ENCODE peak calls at places on chromosome 7, in eight cellular contexts. One of them, this sample, is unnamed.
A peak's percentile ranks its signal among the peaks of the same experiment; 100 is the strongest.

GRCh38 chr7:94253696-94254095 is 141.0 kb upstream of the COL1A2 start:
- ATAC-seq in A549: no peak
- ATAC-seq in psoas muscle: no peak
- ATAC-seq in IMR-90: no peak
- ATAC-seq in left lung: no peak
- ATAC-seq in CD4-positive, CD25-positive, alpha-beta regulatory T cell: no peak
- ATAC-seq in natural killer cell: no peak
- ATAC-seq in activated naive CD8-positive, alpha-beta T cell treated with anti-CD3 and anti-CD28 coated beads, Interleukin-2, amount 50 U/mL, for 24 hours: no peak
- ATAC-seq in this sample: peak; percentile 75

GRCh38 chr7:135286876-135287275 is 53.2 kb downstream of the STRA8 start:
- ATAC-seq in A549: no peak
- ATAC-seq in psoas muscle: no peak
- ATAC-seq in IMR-90: no peak
- ATAC-seq in left lung: no peak
- ATAC-seq in CD4-positive, CD25-positive, alpha-beta regulatory T cell: peak; percentile 26
- ATAC-seq in natural killer cell: no peak
- ATAC-seq in activated naive CD8-positive, alpha-beta T cell treated with anti-CD3 and anti-CD28 coated beads, Interleukin-2, amount 50 U/mL, for 24 hours: no peak
- ATAC-seq in this sample: peak; percentile 5

GRCh38 chr7:145339319-145339718 is 503.5 kb upstream of the TPK1 start:
- ATAC-seq in A549: no peak
- ATAC-seq in psoas muscle: no peak
- ATAC-seq in IMR-90: no peak
- ATAC-seq in left lung: no peak
- ATAC-seq in CD4-positive, CD25-positive, alpha-beta regulatory T cell: no peak
- ATAC-seq in natural killer cell: no peak
- ATAC-seq in activated naive CD8-positive, alpha-beta T cell treated with anti-CD3 and anti-CD28 coated beads, Interleukin-2, amount 50 U/mL, for 24 hours: no peak
- ATAC-seq in this sample: no peak

GRCh38 chr7:14978687-14979086 is 76.1 kb upstream of the DGKB start:
- ATAC-seq in A549: no peak
- ATAC-seq in psoas muscle: no peak
- ATAC-seq in IMR-90: no peak
- ATAC-seq in left lung: no peak
- ATAC-seq in CD4-positive, CD25-positive, alpha-beta regulatory T cell: no peak
- ATAC-seq in natural killer cell: no peak
- ATAC-seq in activated naive CD8-positive, alpha-beta T cell treated with anti-CD3 and anti-CD28 coated beads, Interleukin-2, amount 50 U/mL, for 24 hours: no peak
- ATAC-seq in this sample: no peak

GRCh38 chr7:95526128-95526738 is 40.5 kb downstream of the ASB4 start:
- ATAC-seq in A549: no peak
- ATAC-seq in psoas muscle: no peak
- ATAC-seq in IMR-90: no peak
- ATAC-seq in left lung: no peak
- ATAC-seq in CD4-positive, CD25-positive, alpha-beta regulatory T cell: no peak
- ATAC-seq in natural killer cell: no peak
- ATAC-seq in activated naive CD8-positive, alpha-beta T cell treated with anti-CD3 and anti-CD28 coated beads, Interleukin-2, amount 50 U/mL, for 24 hours: no peak
- ATAC-seq in this sample: no peak

GRCh38 chr7:143318661-143319060 is 2.8 kb downstream of the CLCN1 start:
- ATAC-seq in A549: no peak
- ATAC-seq in psoas muscle: peak; percentile 79
- ATAC-seq in IMR-90: peak; percentile 77
- ATAC-seq in left lung: peak; percentile 42
- ATAC-seq in CD4-positive, CD25-positive, alpha-beta regulatory T cell: no peak
- ATAC-seq in natural killer cell: no peak
- ATAC-seq in activated naive CD8-positive, alpha-beta T cell treated with anti-CD3 and anti-CD28 coated beads, Interleukin-2, amount 50 U/mL, for 24 hours: no peak
- ATAC-seq in this sample: no peak

GRCh38 chr7:101984997-101985645 is 167.7 kb downstream of the CUX1 start:
- ATAC-seq in A549: no peak
- ATAC-seq in psoas muscle: peak; percentile 48
- ATAC-seq in IMR-90: no peak
- ATAC-seq in left lung: no peak
- ATAC-seq in CD4-positive, CD25-positive, alpha-beta regulatory T cell: no peak
- ATAC-seq in natural killer cell: no peak
- ATAC-seq in activated naive CD8-positive, alpha-beta T cell treated with anti-CD3 and anti-CD28 coated beads, Interleukin-2, amount 50 U/mL, for 24 hours: no peak
- ATAC-seq in this sample: no peak

GRCh38 chr7:34155225-34155908 is 250.0 kb downstream of the BMPER start:
- ATAC-seq in A549: peak; percentile 68
- ATAC-seq in psoas muscle: peak; percentile 84
- ATAC-seq in IMR-90: peak; percentile 79
- ATAC-seq in left lung: peak; percentile 62
- ATAC-seq in CD4-positive, CD25-positive, alpha-beta regulatory T cell: no peak
- ATAC-seq in natural killer cell: no peak
- ATAC-seq in activated naive CD8-positive, alpha-beta T cell treated with anti-CD3 and anti-CD28 coated beads, Interleukin-2, amount 50 U/mL, for 24 hours: no peak
- ATAC-seq in this sample: no peak

GRCh38 chr7:119949053-119949452 is 323.9 kb upstream of the KCND2 start:
- ATAC-seq in A549: no peak
- ATAC-seq in psoas muscle: no peak
- ATAC-seq in IMR-90: no peak
- ATAC-seq in left lung: no peak
- ATAC-seq in CD4-positive, CD25-positive, alpha-beta regulatory T cell: no peak
- ATAC-seq in natural killer cell: no peak
- ATAC-seq in activated naive CD8-positive, alpha-beta T cell treated with anti-CD3 and anti-CD28 coated beads, Interleukin-2, amount 50 U/mL, for 24 hours: no peak
- ATAC-seq in this sample: no peak

GRCh38 chr7:116251675-116252074 is 41.3 kb downstream of the TES start:
- ATAC-seq in A549: no peak
- ATAC-seq in psoas muscle: peak; percentile 40
- ATAC-seq in IMR-90: no peak
- ATAC-seq in left lung: no peak
- ATAC-seq in CD4-positive, CD25-positive, alpha-beta regulatory T cell: no peak
- ATAC-seq in natural killer cell: peak; percentile 12
- ATAC-seq in activated naive CD8-positive, alpha-beta T cell treated with anti-CD3 and anti-CD28 coated beads, Interleukin-2, amount 50 U/mL, for 24 hours: no peak
- ATAC-seq in this sample: no peak

GRCh38 chr7:2433713-2434550 is 30.5 kb downstream of the CHST12 start:
- ATAC-seq in A549: no peak
- ATAC-seq in psoas muscle: no peak
- ATAC-seq in IMR-90: no peak
- ATAC-seq in left lung: peak; percentile 84
- ATAC-seq in CD4-positive, CD25-positive, alpha-beta regulatory T cell: no peak
- ATAC-seq in natural killer cell: no peak
- ATAC-seq in activated naive CD8-positive, alpha-beta T cell treated with anti-CD3 and anti-CD28 coated beads, Interleukin-2, amount 50 U/mL, for 24 hours: no peak
- ATAC-seq in this sample: no peak

GRCh38 chr7:158067219-158067930 is 520.2 kb downstream of the PTPRN2 start:
- ATAC-seq in A549: no peak
- ATAC-seq in psoas muscle: no peak
- ATAC-seq in IMR-90: no peak
- ATAC-seq in left lung: no peak
- ATAC-seq in CD4-positive, CD25-positive, alpha-beta regulatory T cell: no peak
- ATAC-seq in natural killer cell: no peak
- ATAC-seq in activated naive CD8-positive, alpha-beta T cell treated with anti-CD3 and anti-CD28 coated beads, Interleukin-2, amount 50 U/mL, for 24 hours: no peak
- ATAC-seq in this sample: peak; percentile 48

GRCh38 chr7:116560021-116560970 is 35.5 kb downstream of the CAV1 start:
- ATAC-seq in A549: peak; percentile 23
- ATAC-seq in psoas muscle: no peak
- ATAC-seq in IMR-90: no peak
- ATAC-seq in left lung: no peak
- ATAC-seq in CD4-positive, CD25-positive, alpha-beta regulatory T cell: no peak
- ATAC-seq in natural killer cell: no peak
- ATAC-seq in activated naive CD8-positive, alpha-beta T cell treated with anti-CD3 and anti-CD28 coated beads, Interleukin-2, amount 50 U/mL, for 24 hours: no peak
- ATAC-seq in this sample: no peak

GRCh38 chr7:134365341-134366054 is 48.8 kb upstream of the SLC35B4 start:
- ATAC-seq in A549: peak; percentile 68
- ATAC-seq in psoas muscle: no peak
- ATAC-seq in IMR-90: peak; percentile 43
- ATAC-seq in left lung: no peak
- ATAC-seq in CD4-positive, CD25-positive, alpha-beta regulatory T cell: no peak
- ATAC-seq in natural killer cell: no peak
- ATAC-seq in activated naive CD8-positive, alpha-beta T cell treated with anti-CD3 and anti-CD28 coated beads, Interleukin-2, amount 50 U/mL, for 24 hours: no peak
- ATAC-seq in this sample: no peak

GRCh38 chr7:51328351-51328801 is 11.8 kb upstream of the COBL start:
- ATAC-seq in A549: no peak
- ATAC-seq in psoas muscle: no peak
- ATAC-seq in IMR-90: no peak
- ATAC-seq in left lung: no peak
- ATAC-seq in CD4-positive, CD25-positive, alpha-beta regulatory T cell: no peak
- ATAC-seq in natural killer cell: no peak
- ATAC-seq in activated naive CD8-positive, alpha-beta T cell treated with anti-CD3 and anti-CD28 coated beads, Interleukin-2, amount 50 U/mL, for 24 hours: no peak
- ATAC-seq in this sample: no peak

GRCh38 chr7:17095001-17095574 is 203.4 kb upstream of the AHR start:
- ATAC-seq in A549: no peak
- ATAC-seq in psoas muscle: no peak
- ATAC-seq in IMR-90: no peak
- ATAC-seq in left lung: no peak
- ATAC-seq in CD4-positive, CD25-positive, alpha-beta regulatory T cell: no peak
- ATAC-seq in natural killer cell: peak; percentile 52
- ATAC-seq in activated naive CD8-positive, alpha-beta T cell treated with anti-CD3 and anti-CD28 coated beads, Interleukin-2, amount 50 U/mL, for 24 hours: no peak
- ATAC-seq in this sample: no peak

GRCh38 chr7:40700653-40701475 is 566.1 kb downstream of the SUGCT start:
- ATAC-seq in A549: no peak
- ATAC-seq in psoas muscle: no peak
- ATAC-seq in IMR-90: no peak
- ATAC-seq in left lung: no peak
- ATAC-seq in CD4-positive, CD25-positive, alpha-beta regulatory T cell: no peak
- ATAC-seq in natural killer cell: no peak
- ATAC-seq in activated naive CD8-positive, alpha-beta T cell treated with anti-CD3 and anti-CD28 coated beads, Interleukin-2, amount 50 U/mL, for 24 hours: peak; percentile 69
- ATAC-seq in this sample: no peak

GRCh38 chr7:127383123-127383835 is 9.2 kb downstream of the ZNF800 start:
- ATAC-seq in A549: peak; percentile 83
- ATAC-seq in psoas muscle: peak; percentile 74
- ATAC-seq in IMR-90: no peak
- ATAC-seq in left lung: peak; percentile 43
- ATAC-seq in CD4-positive, CD25-positive, alpha-beta regulatory T cell: no peak
- ATAC-seq in natural killer cell: peak; percentile 26
- ATAC-seq in activated naive CD8-positive, alpha-beta T cell treated with anti-CD3 and anti-CD28 coated beads, Interleukin-2, amount 50 U/mL, for 24 hours: peak; percentile 46
- ATAC-seq in this sample: no peak

GRCh38 chr7:84009051-84009450 is 185.5 kb downstream of the SEMA3A start:
- ATAC-seq in A549: peak; percentile 58
- ATAC-seq in psoas muscle: no peak
- ATAC-seq in IMR-90: peak; percentile 46
- ATAC-seq in left lung: no peak
- ATAC-seq in CD4-positive, CD25-positive, alpha-beta regulatory T cell: no peak
- ATAC-seq in natural killer cell: no peak
- ATAC-seq in activated naive CD8-positive, alpha-beta T cell treated with anti-CD3 and anti-CD28 coated beads, Interleukin-2, amount 50 U/mL, for 24 hours: no peak
- ATAC-seq in this sample: no peak